ENCODE peak calls at places on chromosomes 1 and 21, in four cellular contexts. One of them, this sample, is unnamed.

GRCh38 chr1:85894651-85895050 is 186.4 kb upstream of the ZNHIT6 start:
- DNase-seq in A549: peak
- DNase-seq in K562: peak
- DNase-seq in WTC11: peak
- DNase-seq in this sample: peak

GRCh38 chr21:43975469-43976098 is 36.5 kb upstream of the TRAPPC10 start:
- DNase-seq in A549: peak
- DNase-seq in K562: peak
- DNase-seq in WTC11: peak
- DNase-seq in this sample: peak

GRCh38 chr1:200708769-200709168 is 29.9 kb upstream of the CAMSAP2 start:
- DNase-seq in A549: peak
- DNase-seq in K562: peak
- DNase-seq in WTC11: no peak
- DNase-seq in this sample: no peak

GRCh38 chr1:98981917-98982513 is 22.6 kb downstream of the PLPPR5 start:
- DNase-seq in A549: no peak
- DNase-seq in K562: no peak
- DNase-seq in WTC11: no peak
- DNase-seq in this sample: no peak

GRCh38 chr1:162956922-162957321 is 95.9 kb upstream of the CCDC190 start:
- DNase-seq in A549: no peak
- DNase-seq in K562: no peak
- DNase-seq in WTC11: no peak
- DNase-seq in this sample: no peak

GRCh38 chr21:29233611-29234540 is 64.8 kb upstream of the BACH1 start:
- DNase-seq in A549: no peak
- DNase-seq in K562: no peak
- DNase-seq in WTC11: no peak
- DNase-seq in this sample: no peak

GRCh38 chr1:42259059-42259738 is 75.8 kb downstream of the FOXJ3 start:
- DNase-seq in A549: no peak
- DNase-seq in K562: peak
- DNase-seq in WTC11: no peak
- DNase-seq in this sample: no peak

GRCh38 chr1:76336951-76337371 is 262.4 kb downstream of the ST6GALNAC3 start:
- DNase-seq in A549: no peak
- DNase-seq in K562: no peak
- DNase-seq in WTC11: peak
- DNase-seq in this sample: no peak

GRCh38 chr1:52727114-52727586 is 897 bp downstream of the ZYG11B start:
- DNase-seq in A549: peak
- DNase-seq in K562: peak
- DNase-seq in WTC11: no peak
- DNase-seq in this sample: no peak

GRCh38 chr1:47224676-47225399 is 7.2 kb downstream of the TAL1 start:
- DNase-seq in A549: no peak
- DNase-seq in K562: no peak
- DNase-seq in WTC11: no peak
- DNase-seq in this sample: no peak

GRCh38 chr1:152495066-152495675 is 15.4 kb upstream of the LCE5A start:
- DNase-seq in A549: no peak
- DNase-seq in K562: peak
- DNase-seq in WTC11: no peak
- DNase-seq in this sample: peak

GRCh38 chr1:205147191-205147590 is 25.4 kb upstream of the RBBP5 start:
- DNase-seq in A549: no peak
- DNase-seq in K562: peak
- DNase-seq in WTC11: no peak
- DNase-seq in this sample: no peak

GRCh38 chr1:227753999-227754764 is 18.9 kb downstream of the SNAP47 start:
- DNase-seq in A549: no peak
- DNase-seq in K562: peak
- DNase-seq in WTC11: no peak
- DNase-seq in this sample: no peak

GRCh38 chr1:54965624-54966340 is 14.6 kb upstream of the TMEM61 start:
- DNase-seq in A549: no peak
- DNase-seq in K562: peak
- DNase-seq in WTC11: no peak
- DNase-seq in this sample: no peak

GRCh38 chr1:199612976-199613774 is 414.3 kb upstream of the NR5A2 start:
- DNase-seq in A549: no peak
- DNase-seq in K562: no peak
- DNase-seq in WTC11: no peak
- DNase-seq in this sample: no peak

GRCh38 chr1:235246022-235246948 is 81.7 kb downstream of the ARID4B start:
- DNase-seq in A549: no peak
- DNase-seq in K562: no peak
- DNase-seq in WTC11: no peak
- DNase-seq in this sample: no peak

GRCh38 chr1:245124241-245124640 is 30.5 kb upstream of the KIF26B start:
- DNase-seq in A549: no peak
- DNase-seq in K562: no peak
- DNase-seq in WTC11: no peak
- DNase-seq in this sample: no peak

GRCh38 chr1:30472526-30472925 is 250.9 kb downstream of the MATN1 start:
- DNase-seq in A549: no peak
- DNase-seq in K562: no peak
- DNase-seq in WTC11: no peak
- DNase-seq in this sample: no peak

GRCh38 chr1:44170281-44170823 is 28.9 kb upstream of the KLF18 start:
- DNase-seq in A549: no peak
- DNase-seq in K562: no peak
- DNase-seq in WTC11: no peak
- DNase-seq in this sample: no peak

GRCh38 chr1:160131803-160132565 is 16.4 kb downstream of the ATP1A2 start:
- DNase-seq in A549: no peak
- DNase-seq in K562: no peak
- DNase-seq in WTC11: no peak
- DNase-seq in this sample: peak

GRCh38 chr1:46413596-46413985 is 19.5 kb downstream of the FAAH start:
- DNase-seq in A549: peak
- DNase-seq in K562: peak
- DNase-seq in WTC11: peak
- DNase-seq in this sample: peak

GRCh38 chr1:212488436-212489283 is 55.9 kb downstream of the NENF start:
- DNase-seq in A549: peak
- DNase-seq in K562: peak
- DNase-seq in WTC11: no peak
- DNase-seq in this sample: peak

GRCh38 chr1:30513396-30514136 is 209.8 kb downstream of the MATN1 start:
- DNase-seq in A549: no peak
- DNase-seq in K562: no peak
- DNase-seq in WTC11: no peak
- DNase-seq in this sample: no peak

GRCh38 chr1:23864801-23865542 is 3.1 kb downstream of the FUCA1 start:
- DNase-seq in A549: no peak
- DNase-seq in K562: no peak
- DNase-seq in WTC11: no peak
- DNase-seq in this sample: no peak

GRCh38 chr1:150464422-150464826 is 22.8 kb upstream of the TARS2 start:
- DNase-seq in A549: peak
- DNase-seq in K562: peak
- DNase-seq in WTC11: peak
- DNase-seq in this sample: peak

GRCh38 chr1:53899206-53899628 is 5.2 kb downstream of the DIO1 start:
- DNase-seq in A549: no peak
- DNase-seq in K562: no peak
- DNase-seq in WTC11: no peak
- DNase-seq in this sample: peak

GRCh38 chr1:23368562-23369334 is 888 bp downstream of the ZNF436 start:
- DNase-seq in A549: peak
- DNase-seq in K562: peak
- DNase-seq in WTC11: peak
- DNase-seq in this sample: peak

GRCh38 chr1:234957330-234958065 is 171.1 kb downstream of the TOMM20 start:
- DNase-seq in A549: peak
- DNase-seq in K562: peak
- DNase-seq in WTC11: peak
- DNase-seq in this sample: peak

GRCh38 chr1:35640380-35641232 is 720 bp downstream of the PSMB2 start:
- DNase-seq in A549: no peak
- DNase-seq in K562: peak
- DNase-seq in WTC11: no peak
- DNase-seq in this sample: no peak
- TF ChIP-seq NR3C1 in A549: no peak
- TF ChIP-seq NR3C1 in K562: no peak
- TF ChIP-seq NR3C1 in WTC11: no peak
- TF ChIP-seq NR3C1 in this sample: no peak

GRCh38 chr1:190098107-190098506 is 379.6 kb downstream of the BRINP3 start:
- DNase-seq in A549: no peak
- DNase-seq in K562: no peak
- DNase-seq in WTC11: no peak
- DNase-seq in this sample: peak
- TF ChIP-seq NR3C1 in A549: no peak
- TF ChIP-seq NR3C1 in K562: no peak
- TF ChIP-seq NR3C1 in WTC11: no peak
- TF ChIP-seq NR3C1 in this sample: no peak

GRCh38 chr1:171142081-171142450 is 43.0 kb upstream of the FMO2 start:
- DNase-seq in A549: no peak
- DNase-seq in K562: no peak
- DNase-seq in WTC11: no peak
- DNase-seq in this sample: peak
- TF ChIP-seq NR3C1 in A549: no peak
- TF ChIP-seq NR3C1 in K562: no peak
- TF ChIP-seq NR3C1 in WTC11: no peak
- TF ChIP-seq NR3C1 in this sample: no peak

GRCh38 chr1:197914510-197914909 is 2.7 kb upstream of the LHX9 start:
- DNase-seq in A549: no peak
- DNase-seq in K562: no peak
- DNase-seq in WTC11: no peak
- DNase-seq in this sample: no peak

GRCh38 chr1:197917813-197918646 is 858 bp downstream of the LHX9 start:
- DNase-seq in A549: no peak
- DNase-seq in K562: no peak
- DNase-seq in WTC11: no peak
- DNase-seq in this sample: no peak

GRCh38 chr1:197917553-197917812 is 311 bp downstream of the LHX9 start:
- DNase-seq in A549: no peak
- DNase-seq in K562: no peak
- DNase-seq in WTC11: no peak
- DNase-seq in this sample: no peak

GRCh38 chr1:197915217-197915616 is 2.0 kb upstream of the LHX9 start:
- DNase-seq in A549: no peak
- DNase-seq in K562: no peak
- DNase-seq in WTC11: no peak
- DNase-seq in this sample: no peak

GRCh38 chr1:197915797-197916686 is 1.1 kb upstream of the LHX9 start:
- DNase-seq in A549: peak
- DNase-seq in K562: peak
- DNase-seq in WTC11: peak
- DNase-seq in this sample: peak
- TF ChIP-seq NR3C1 in A549: no peak
- TF ChIP-seq NR3C1 in K562: no peak
- TF ChIP-seq NR3C1 in WTC11: no peak
- TF ChIP-seq NR3C1 in this sample: no peak

This sample was measured in HepG2.